ENCODE peak calls at places on chromosomes 7 and 10, in nine cellular contexts. One of them, this sample, is unnamed.

GRCh38 chr10:24561453-24561852 is 162.2 kb downstream of the ARHGAP21 start:
- DNase-seq in AG04450: no peak
- DNase-seq in SK-N-SH: no peak
- DNase-seq in WERI-Rb-1: no peak
- DNase-seq in astrocyte of the cerebellum: no peak
- DNase-seq in AG10803: peak
- DNase-seq in hepatocyte: no peak
- DNase-seq in left ventricle myocardium inferior: no peak
- DNase-seq in body of pancreas: no peak
- DNase-seq in this sample: no peak

GRCh38 chr7:151863386-151864079 is 13.4 kb downstream of the PRKAG2 start:
- DNase-seq in AG04450: no peak
- DNase-seq in SK-N-SH: no peak
- DNase-seq in WERI-Rb-1: peak
- DNase-seq in astrocyte of the cerebellum: no peak
- DNase-seq in AG10803: no peak
- DNase-seq in hepatocyte: no peak
- DNase-seq in left ventricle myocardium inferior: no peak
- DNase-seq in body of pancreas: no peak
- DNase-seq in this sample: no peak

GRCh38 chr7:83524286-83525075 is 124.5 kb downstream of the SEMA3E start:
- DNase-seq in AG04450: no peak
- DNase-seq in SK-N-SH: no peak
- DNase-seq in WERI-Rb-1: no peak
- DNase-seq in astrocyte of the cerebellum: no peak
- DNase-seq in AG10803: no peak
- DNase-seq in hepatocyte: no peak
- DNase-seq in left ventricle myocardium inferior: no peak
- DNase-seq in body of pancreas: no peak
- DNase-seq in this sample: no peak

GRCh38 chr7:101985646-101986199 is 168.3 kb downstream of the CUX1 start:
- DNase-seq in AG04450: no peak
- DNase-seq in SK-N-SH: no peak
- DNase-seq in WERI-Rb-1: no peak
- DNase-seq in astrocyte of the cerebellum: no peak
- DNase-seq in AG10803: no peak
- DNase-seq in hepatocyte: no peak
- DNase-seq in left ventricle myocardium inferior: no peak
- DNase-seq in body of pancreas: no peak
- DNase-seq in this sample: no peak

GRCh38 chr7:12684733-12685132 is 2.7 kb upstream of the ARL4A start:
- DNase-seq in AG04450: no peak
- DNase-seq in SK-N-SH: no peak
- DNase-seq in WERI-Rb-1: no peak
- DNase-seq in astrocyte of the cerebellum: no peak
- DNase-seq in AG10803: no peak
- DNase-seq in hepatocyte: no peak
- DNase-seq in left ventricle myocardium inferior: no peak
- DNase-seq in body of pancreas: no peak
- DNase-seq in this sample: no peak

GRCh38 chr7:156578978-156579430 is 61.6 kb upstream of the RNF32 start:
- DNase-seq in AG04450: no peak
- DNase-seq in SK-N-SH: no peak
- DNase-seq in WERI-Rb-1: no peak
- DNase-seq in astrocyte of the cerebellum: no peak
- DNase-seq in AG10803: no peak
- DNase-seq in hepatocyte: no peak
- DNase-seq in left ventricle myocardium inferior: no peak
- DNase-seq in body of pancreas: no peak
- DNase-seq in this sample: no peak

GRCh38 chr7:63899691-63900393 is 98.8 kb upstream of the ZNF722 start:
- DNase-seq in AG04450: no peak
- DNase-seq in SK-N-SH: peak
- DNase-seq in WERI-Rb-1: no peak
- DNase-seq in astrocyte of the cerebellum: no peak
- DNase-seq in AG10803: no peak
- DNase-seq in hepatocyte: no peak
- DNase-seq in left ventricle myocardium inferior: peak
- DNase-seq in body of pancreas: peak
- DNase-seq in this sample: no peak

GRCh38 chr7:74130518-74130917 is 43.6 kb upstream of the EIF4H start:
- DNase-seq in AG04450: no peak
- DNase-seq in SK-N-SH: no peak
- DNase-seq in WERI-Rb-1: no peak
- DNase-seq in astrocyte of the cerebellum: no peak
- DNase-seq in AG10803: no peak
- DNase-seq in hepatocyte: no peak
- DNase-seq in left ventricle myocardium inferior: no peak
- DNase-seq in body of pancreas: no peak
- DNase-seq in this sample: no peak

GRCh38 chr7:95545007-95545615 is 51.2 kb downstream of the PDK4 start:
- DNase-seq in AG04450: peak
- DNase-seq in SK-N-SH: no peak
- DNase-seq in WERI-Rb-1: no peak
- DNase-seq in astrocyte of the cerebellum: peak
- DNase-seq in AG10803: peak
- DNase-seq in hepatocyte: peak
- DNase-seq in left ventricle myocardium inferior: no peak
- DNase-seq in body of pancreas: peak
- DNase-seq in this sample: peak

GRCh38 chr10:17249820-17250219 is 21.8 kb downstream of the VIM start:
- DNase-seq in AG04450: no peak
- DNase-seq in SK-N-SH: peak
- DNase-seq in WERI-Rb-1: no peak
- DNase-seq in astrocyte of the cerebellum: no peak
- DNase-seq in AG10803: peak
- DNase-seq in hepatocyte: no peak
- DNase-seq in left ventricle myocardium inferior: no peak
- DNase-seq in body of pancreas: no peak
- DNase-seq in this sample: no peak

GRCh38 chr10:86899670-86900276 is 57.6 kb downstream of the MMRN2 start:
- DNase-seq in AG04450: no peak
- DNase-seq in SK-N-SH: peak
- DNase-seq in WERI-Rb-1: peak
- DNase-seq in astrocyte of the cerebellum: peak
- DNase-seq in AG10803: peak
- DNase-seq in hepatocyte: peak
- DNase-seq in left ventricle myocardium inferior: peak
- DNase-seq in body of pancreas: peak
- DNase-seq in this sample: peak

GRCh38 chr7:97004931-97005763 is at the start of gene DLX6:
- DNase-seq in AG04450: no peak
- DNase-seq in SK-N-SH: peak
- DNase-seq in WERI-Rb-1: peak
- DNase-seq in astrocyte of the cerebellum: no peak
- DNase-seq in AG10803: peak
- DNase-seq in hepatocyte: peak
- DNase-seq in left ventricle myocardium inferior: no peak
- DNase-seq in body of pancreas: no peak
- DNase-seq in this sample: no peak

GRCh38 chr7:157903715-157904114 is 566.9 kb downstream of the DNAJB6 start:
- DNase-seq in AG04450: no peak
- DNase-seq in SK-N-SH: no peak
- DNase-seq in WERI-Rb-1: peak
- DNase-seq in astrocyte of the cerebellum: no peak
- DNase-seq in AG10803: no peak
- DNase-seq in hepatocyte: no peak
- DNase-seq in left ventricle myocardium inferior: no peak
- DNase-seq in body of pancreas: no peak
- DNase-seq in this sample: no peak

GRCh38 chr7:39271386-39271785 is 293.7 kb downstream of the POU6F2 start:
- DNase-seq in AG04450: no peak
- DNase-seq in SK-N-SH: peak
- DNase-seq in WERI-Rb-1: peak
- DNase-seq in astrocyte of the cerebellum: peak
- DNase-seq in AG10803: peak
- DNase-seq in hepatocyte: peak
- DNase-seq in left ventricle myocardium inferior: peak
- DNase-seq in body of pancreas: peak
- DNase-seq in this sample: no peak

DNA sequence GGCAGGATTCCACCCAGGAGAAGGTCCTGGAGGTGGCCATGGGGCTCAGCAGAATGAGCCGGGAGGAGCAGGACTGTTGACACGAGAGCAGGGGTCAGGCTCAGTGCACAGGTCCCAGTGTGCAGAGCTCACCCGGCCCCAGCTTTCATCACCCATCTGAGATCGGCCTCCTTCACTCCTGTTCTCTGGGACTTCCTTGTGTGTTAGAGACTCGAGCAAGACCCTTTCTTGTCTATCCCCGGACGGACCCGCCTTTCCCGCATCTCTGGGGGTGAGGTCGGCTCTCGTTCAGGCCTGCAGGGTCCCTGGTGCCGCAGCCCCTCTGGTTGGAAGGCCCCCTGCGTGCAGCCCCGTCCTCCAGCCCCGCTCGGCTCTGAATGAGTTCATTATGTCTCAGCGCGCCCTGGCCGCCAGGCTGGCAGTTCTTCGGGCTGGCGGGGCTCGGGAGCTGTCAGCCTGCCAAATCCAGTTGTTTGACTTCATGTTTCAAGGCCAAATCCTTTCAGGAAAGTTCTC is 127.9 kb downstream of the LHPP start:
- DNase-seq in AG04450: no peak
- DNase-seq in SK-N-SH: no peak
- DNase-seq in WERI-Rb-1: no peak
- DNase-seq in astrocyte of the cerebellum: no peak
- DNase-seq in AG10803: peak
- DNase-seq in hepatocyte: no peak
- DNase-seq in left ventricle myocardium inferior: no peak
- DNase-seq in body of pancreas: peak
- DNase-seq in this sample: no peak
- H3K4me3 ChIP-seq in AG04450: no peak
- H3K4me3 ChIP-seq in SK-N-SH: no peak
- H3K4me3 ChIP-seq in WERI-Rb-1: no peak
- H3K4me3 ChIP-seq in astrocyte of the cerebellum: no peak
- H3K4me3 ChIP-seq in AG10803: no peak
- H3K4me3 ChIP-seq in hepatocyte: no peak
- H3K4me3 ChIP-seq in left ventricle myocardium inferior: no peak
- H3K4me3 ChIP-seq in body of pancreas: no peak
- H3K4me3 ChIP-seq in this sample: no peak

DNA sequence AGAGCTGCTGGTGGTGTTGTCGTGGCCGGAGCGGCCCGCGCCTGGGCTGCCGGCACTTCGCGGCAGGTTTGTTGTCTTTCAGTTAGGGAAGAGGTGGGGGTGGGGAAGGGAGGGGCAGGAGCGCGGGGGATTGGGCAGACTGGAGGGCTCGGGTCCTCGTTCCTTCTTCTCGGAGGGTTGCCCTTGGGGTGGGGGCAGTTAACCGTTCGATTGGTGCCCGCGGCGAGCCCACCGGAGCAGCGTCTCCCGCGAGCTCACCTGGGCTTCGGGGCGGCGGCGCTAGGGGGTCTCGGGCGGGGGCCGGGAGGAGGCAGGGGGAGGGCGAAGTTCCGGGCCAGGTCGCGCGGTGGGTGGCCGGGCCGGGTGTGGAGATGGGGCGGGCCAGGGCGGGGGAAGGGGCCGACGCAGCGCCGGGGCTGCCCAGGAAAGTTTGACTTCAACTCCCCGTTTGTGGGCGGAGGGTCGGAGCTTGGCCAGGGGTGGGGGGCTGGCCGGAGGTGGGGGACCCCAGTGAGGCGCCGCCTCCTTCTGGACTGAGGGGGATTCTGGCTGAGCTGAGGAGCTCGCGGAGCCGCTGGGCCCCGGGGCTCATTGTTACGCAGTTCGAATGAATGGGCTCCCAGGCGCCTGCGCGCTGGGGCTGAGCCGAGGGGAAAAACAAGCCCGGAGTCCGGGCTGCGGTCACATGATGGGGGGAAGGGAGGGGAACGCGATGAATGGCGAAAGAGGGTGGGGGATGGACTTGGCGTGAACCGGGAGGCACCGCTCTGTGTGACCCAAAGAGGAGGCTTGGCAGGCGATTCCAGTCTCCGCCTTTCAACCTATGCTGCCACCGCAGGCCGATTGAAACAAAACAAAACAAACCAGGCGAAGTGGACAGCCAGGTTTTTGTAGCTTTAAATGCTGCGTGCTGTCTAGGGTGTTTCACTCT is 582 bp downstream of the HBP1 start:
- DNase-seq in AG04450: peak
- DNase-seq in SK-N-SH: peak
- DNase-seq in WERI-Rb-1: peak
- DNase-seq in astrocyte of the cerebellum: peak
- DNase-seq in AG10803: peak
- DNase-seq in hepatocyte: peak
- DNase-seq in left ventricle myocardium inferior: peak
- DNase-seq in body of pancreas: peak
- DNase-seq in this sample: peak
- TF ChIP-seq CTCF in AG04450: peak
- TF ChIP-seq CTCF in SK-N-SH: no peak
- TF ChIP-seq CTCF in WERI-Rb-1: peak
- TF ChIP-seq CTCF in astrocyte of the cerebellum: no peak
- TF ChIP-seq CTCF in AG10803: peak
- TF ChIP-seq CTCF in hepatocyte: no peak
- TF ChIP-seq CTCF in left ventricle myocardium inferior: no peak
- TF ChIP-seq CTCF in body of pancreas: peak
- TF ChIP-seq CTCF in this sample: no peak

DNA sequence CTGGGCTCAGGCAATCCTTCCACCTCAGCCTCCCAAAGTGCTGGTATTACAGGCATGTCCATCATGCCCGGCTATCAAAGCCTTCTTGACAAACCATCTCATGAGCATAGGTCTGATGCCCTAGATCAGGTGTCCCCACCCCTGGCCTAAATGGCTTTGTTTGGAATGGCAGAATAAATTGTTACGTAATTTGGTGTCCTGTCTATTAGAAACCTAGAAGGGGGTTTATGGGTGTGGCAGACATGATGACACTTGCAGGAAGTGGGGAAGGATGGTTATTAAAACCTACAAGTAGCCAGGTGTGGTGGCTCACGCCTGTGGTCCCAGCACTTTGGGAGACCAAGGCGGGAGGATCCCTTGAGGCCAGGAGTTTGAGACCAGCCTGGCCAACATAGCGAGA is 38.6 kb upstream of the MKLN1 start:
- DNase-seq in AG04450: no peak
- DNase-seq in SK-N-SH: no peak
- DNase-seq in WERI-Rb-1: no peak
- DNase-seq in astrocyte of the cerebellum: no peak
- DNase-seq in AG10803: no peak
- DNase-seq in hepatocyte: no peak
- DNase-seq in left ventricle myocardium inferior: no peak
- DNase-seq in body of pancreas: no peak
- DNase-seq in this sample: no peak
- H3K4me3 ChIP-seq in AG04450: no peak
- H3K4me3 ChIP-seq in SK-N-SH: no peak
- H3K4me3 ChIP-seq in WERI-Rb-1: no peak
- H3K4me3 ChIP-seq in astrocyte of the cerebellum: no peak
- H3K4me3 ChIP-seq in AG10803: no peak
- H3K4me3 ChIP-seq in hepatocyte: no peak
- H3K4me3 ChIP-seq in left ventricle myocardium inferior: no peak
- H3K4me3 ChIP-seq in body of pancreas: no peak
- H3K4me3 ChIP-seq in this sample: no peak

DNA sequence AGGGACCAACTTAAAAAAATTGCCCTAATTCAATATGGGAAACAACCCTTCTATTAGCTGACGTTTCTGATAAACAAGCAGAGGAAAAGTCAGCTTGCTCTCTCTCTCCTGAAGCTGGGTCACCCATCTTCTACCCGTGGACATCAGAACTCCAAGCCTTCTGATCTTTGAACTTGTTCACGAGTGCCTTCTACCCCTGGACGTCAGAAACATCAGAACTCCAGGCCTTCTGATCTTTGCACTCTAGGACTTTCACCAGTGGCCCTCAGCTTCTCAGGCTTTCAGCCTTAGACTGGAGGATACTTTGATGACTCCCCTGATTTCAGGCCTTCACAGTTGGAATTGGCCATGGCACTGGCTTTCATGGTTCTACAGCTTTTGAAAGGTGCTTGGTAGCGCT is 41.8 kb downstream of the AKR1C8 start:
- DNase-seq in AG04450: no peak
- DNase-seq in SK-N-SH: no peak
- DNase-seq in WERI-Rb-1: no peak
- DNase-seq in astrocyte of the cerebellum: no peak
- DNase-seq in AG10803: no peak
- DNase-seq in hepatocyte: no peak
- DNase-seq in left ventricle myocardium inferior: no peak
- DNase-seq in body of pancreas: no peak
- DNase-seq in this sample: no peak
- TF ChIP-seq CTCF in AG04450: no peak
- TF ChIP-seq CTCF in SK-N-SH: no peak
- TF ChIP-seq CTCF in WERI-Rb-1: no peak
- TF ChIP-seq CTCF in astrocyte of the cerebellum: no peak
- TF ChIP-seq CTCF in AG10803: no peak
- TF ChIP-seq CTCF in hepatocyte: no peak
- TF ChIP-seq CTCF in left ventricle myocardium inferior: no peak
- TF ChIP-seq CTCF in body of pancreas: no peak
- TF ChIP-seq CTCF in this sample: no peak

This sample was measured in epithelial cell of proximal tubule.